ENCODE peak calls at places on chromosomes 13 and 19, in four cellular contexts. Z is K562, D is HCT116, V is HepG2. O is an unnamed sample.

GRCh38 chr19:42254083-42254849 is 662 bp downstream of the ERF start:
- DNase-seq in V (peak), Z (peak), D (no peak), O (no peak)

GRCh38 chr13:108402850-108403249 is 133.3 kb downstream of the TNFSF13B start:
- DNase-seq in Z (no peak), D (no peak), V (no peak), O (no peak)

GRCh38 chr13:75486146-75486545 is 4.2 kb upstream of the TBC1D4 start:
- DNase-seq in D (no peak), Z (peak), V (peak), O (no peak)

GRCh38 chr13:97058896-97059295 is 64.6 kb upstream of the OXGR1 start:
- DNase-seq in Z (no peak), D (no peak), V (no peak), O (no peak)

GRCh38 chr19:7862413-7862951 is 11.7 kb downstream of the PRR36 start:
- DNase-seq in Z (peak), D (peak), V (no peak), O (no peak)

GRCh38 chr19:15107056-15108010 is at the start of gene SYDE1:
- DNase-seq in Z (no peak), D (no peak), V (peak), O (no peak)

GRCh38 chr19:33399745-33400681 is 26.5 kb downstream of the CEBPG start:
- DNase-seq in V (no peak), Z (no peak), D (no peak), O (no peak)

GRCh38 chr19:38057954-38058690 is 151.1 kb downstream of the SIPA1L3 start:
- DNase-seq in D (no peak), V (peak), Z (no peak), O (no peak)

GRCh38 chr13:96551540-96551939 is 442.7 kb downstream of the OXGR1 start:
- DNase-seq in V (no peak), Z (no peak), D (no peak), O (no peak)

GRCh38 chr19:29587518-29587986 is 18.5 kb upstream of the POP4 start:
- DNase-seq in D (no peak), V (no peak), Z (no peak), O (no peak)

GRCh38 chr19:343451-343931 is 1.1 kb downstream of the MIER2 start:
- DNase-seq in V (no peak), Z (peak), D (no peak), O (no peak)

GRCh38 chr13:106532111-106532929 is 3.1 kb downstream of the EFNB2 start:
- DNase-seq in V (no peak), D (no peak), Z (no peak), O (no peak)

GRCh38 chr19:40609561-40610395 is 8.6 kb downstream of the LTBP4 start:
- DNase-seq in D (peak), Z (peak), V (peak), O (no peak)

GRCh38 chr19:8095354-8095886 is 42.9 kb downstream of the CCL25 start:
- DNase-seq in D (no peak), V (no peak), Z (no peak), O (no peak)

GRCh38 chr19:8552810-8553209 is 24.4 kb downstream of the MYO1F start:
- DNase-seq in D (peak), Z (peak), V (peak), O (no peak)

GRCh38 chr13:44188257-44188656 is 185.4 kb upstream of the SERP2 start:
- DNase-seq in Z (peak), V (no peak), D (peak), O (no peak)

GRCh38 chr19:14526423-14526822 is 3.0 kb upstream of the TECR start:
- DNase-seq in V (no peak), D (no peak), Z (no peak), O (no peak)

GRCh38 chr19:55319786-55320185 is 5.4 kb downstream of the TMEM150B start:
- DNase-seq in D (no peak), Z (peak), V (no peak), O (no peak)

GRCh38 chr19:45905016-45905415 is 2.6 kb upstream of the MYPOP start:
- DNase-seq in D (no peak), Z (no peak), V (no peak), O (no peak)

GRCh38 chr19:18128805-18129204 is 24.2 kb upstream of the PIK3R2 start:
- DNase-seq in V (no peak), Z (no peak), D (no peak), O (no peak)

GRCh38 chr13:66367356-66367755 is 862.8 kb downstream of the PCDH9 start:
- DNase-seq in D (no peak), V (no peak), Z (no peak), O (no peak)

GRCh38 chr13:110361365-110361911 is 54.4 kb downstream of the COL4A2 start:
- DNase-seq in D (no peak), V (no peak), Z (no peak), O (no peak)

GRCh38 chr19:16325671-16326400 is 1.2 kb downstream of the KLF2 start:
- DNase-seq in V (no peak), D (no peak), Z (no peak), O (no peak)

GRCh38 chr13:112842343-112842856 is 126.6 kb upstream of the MCF2L start:
- DNase-seq in V (no peak), D (no peak), Z (no peak), O (no peak)

GRCh38 chr19:1264801-1265610 is 4.1 kb upstream of the CIRBP start:
- DNase-seq in D (no peak), V (peak), Z (peak), O (no peak)

GRCh38 chr13:112931028-112931934 is 37.7 kb upstream of the MCF2L start:
- DNase-seq in V (peak), Z (peak), D (peak), O (no peak)

GRCh38 chr13:50227356-50227755 is 212.1 kb downstream of the KCNRG start:
- DNase-seq in V (no peak), Z (no peak), D (no peak), O (no peak)

GRCh38 chr13:26660185-26660584 is 100.4 kb downstream of the GPR12 start:
- DNase-seq in V (no peak), D (no peak), Z (no peak), O (no peak)

GRCh38 chr13:26663801-26664200 is 96.8 kb downstream of the GPR12 start:
- DNase-seq in Z (no peak), V (no peak), D (no peak), O (no peak)

GRCh38 chr13:26660761-26661160 is 99.8 kb downstream of the GPR12 start:
- DNase-seq in V (no peak), D (no peak), Z (no peak), O (no peak)

GRCh38 chr13:26664286-26664685 is 96.3 kb downstream of the GPR12 start:
- DNase-seq in Z (no peak), V (no peak), D (no peak), O (no peak)

DNA sequence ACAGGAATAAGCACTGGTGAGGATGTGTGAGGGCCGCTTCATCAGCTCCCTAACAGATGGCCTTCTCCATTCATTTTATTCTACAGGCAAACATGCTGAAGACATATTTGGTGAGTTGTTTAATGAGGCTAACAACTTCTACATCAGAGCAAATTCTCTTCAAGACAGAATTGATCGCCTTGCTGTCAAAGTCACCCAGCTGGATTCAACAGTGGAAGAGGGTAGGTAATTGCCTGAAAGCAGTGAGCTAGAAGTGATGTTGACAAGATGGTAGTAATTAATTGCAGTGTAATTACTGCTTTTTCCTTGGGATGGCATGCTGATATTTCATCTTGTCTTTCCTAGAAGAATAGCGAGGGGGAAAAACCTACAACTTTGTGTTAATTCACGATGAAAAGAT is 95.6 kb downstream of the GPR12 start:
- DNase-seq in V (no peak), Z (no peak), D (no peak), O (no peak)
- TF ChIP-seq TCF7L2 in V (no peak), Z (no peak), D (no peak), O (no peak)

DNA sequence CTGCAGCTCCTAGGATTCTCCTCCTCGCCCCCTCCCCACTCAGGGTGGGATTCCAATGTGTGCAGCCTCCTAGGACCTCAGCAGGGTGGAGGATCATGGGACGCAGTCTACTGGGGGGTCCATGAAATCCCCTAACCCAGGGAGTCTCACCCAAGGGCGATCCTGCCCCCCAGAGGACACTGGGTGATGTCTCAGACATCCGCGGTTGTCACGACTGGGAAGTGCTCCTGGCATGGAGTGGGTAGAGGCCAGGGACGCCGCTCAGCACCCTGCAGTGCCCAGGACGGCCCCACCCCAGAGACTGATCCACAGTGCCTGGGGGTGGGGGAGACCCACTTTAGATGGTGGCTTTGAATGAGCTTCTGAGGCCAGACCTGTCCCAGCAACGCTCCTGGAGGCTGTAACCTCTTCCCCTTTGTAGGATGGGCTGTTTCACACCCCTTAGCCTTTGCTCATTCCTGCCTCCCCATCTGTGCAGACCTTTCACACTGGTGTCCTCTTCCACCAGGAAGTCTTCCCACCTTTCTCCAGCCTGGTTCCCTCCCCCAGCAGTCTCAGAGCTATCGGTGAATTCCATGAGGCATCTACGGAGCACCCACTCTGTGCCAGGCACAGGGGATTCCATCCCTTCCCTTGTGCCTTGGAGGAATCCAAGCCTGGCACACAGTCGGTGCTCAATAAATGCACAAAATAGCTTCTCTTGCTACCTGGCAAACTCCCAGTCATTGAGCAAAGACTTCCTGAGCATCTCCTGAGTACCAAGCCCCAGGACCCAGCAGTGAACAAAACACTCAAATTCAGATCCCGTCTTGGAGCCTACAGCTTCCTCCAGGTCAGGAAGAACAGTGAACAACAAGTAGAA is 10.5 kb downstream of the SMIM24 start:
- DNase-seq in D (no peak), Z (no peak), V (no peak), O (no peak)
- TF ChIP-seq CTCF in D (no peak), Z (no peak), V (peak), O (no peak)

GRCh38 chr19:2774083-2774679 is 8.9 kb downstream of the SGTA start:
- DNase-seq in Z (no peak), D (no peak), V (no peak), O (no peak)
- TF ChIP-seq TCF7L2 in Z (no peak), D (no peak), V (no peak), O (no peak)

DNA sequence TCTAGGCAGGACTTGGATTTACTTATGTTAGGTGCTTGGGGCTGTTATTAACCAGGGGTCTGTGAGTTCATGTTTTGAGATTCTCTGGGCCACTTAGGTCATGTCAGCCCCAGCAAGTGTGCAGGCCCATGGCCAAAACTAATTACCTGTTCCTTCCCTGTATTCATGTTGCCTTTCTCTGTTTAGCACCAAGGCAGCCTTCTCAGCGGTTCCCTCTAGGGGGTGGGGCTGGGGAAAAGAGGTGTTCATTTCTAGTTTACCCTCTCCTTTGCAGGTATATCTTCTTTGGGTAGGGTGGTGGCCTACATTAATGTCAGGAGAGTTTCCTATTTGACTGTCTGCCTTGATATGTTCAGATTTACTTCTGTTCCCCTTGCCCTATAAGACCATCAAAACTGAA is 61.7 kb downstream of the PDS5B start:
- DNase-seq in Z (no peak), V (no peak), D (no peak), O (no peak)
- TF ChIP-seq CTCF in Z (no peak), V (no peak), D (no peak), O (peak)

DNA sequence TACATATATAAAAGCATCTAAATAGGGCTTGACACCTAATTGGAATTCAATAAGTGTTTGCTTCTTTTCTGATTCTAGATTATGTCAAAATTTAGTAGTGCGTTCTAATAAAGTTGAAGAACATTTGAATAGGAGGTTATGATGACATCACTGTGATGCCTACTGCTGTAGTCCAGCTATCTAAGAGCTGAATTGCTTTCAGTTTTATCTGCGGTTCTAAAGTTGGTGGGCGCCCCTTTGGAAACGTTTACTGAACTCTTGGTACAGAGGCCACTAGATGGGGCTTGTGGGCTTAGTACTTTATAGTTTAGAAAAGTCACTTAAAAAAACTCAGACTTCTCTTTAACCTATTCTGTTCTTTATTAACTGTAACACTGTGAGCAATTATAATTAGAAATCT is 776.9 kb downstream of the GPC5 start:
- DNase-seq in D (no peak), Z (peak), V (peak), O (no peak)
- TF ChIP-seq TCF7L2 in D (no peak), Z (no peak), V (no peak), O (no peak)

GRCh38 chr19:47321582-47321981 is 10.4 kb upstream of the C5AR2 start:
- DNase-seq in Z (no peak), D (no peak), V (no peak), O (no peak)

GRCh38 chr19:47319923-47320871 is 10.5 kb downstream of the C5AR1 start:
- DNase-seq in D (no peak), Z (no peak), V (no peak), O (no peak)

GRCh38 chr19:47324502-47324901 is 7.5 kb upstream of the C5AR2 start:
- DNase-seq in V (no peak), Z (no peak), D (no peak), O (no peak)

GRCh38 chr19:47322048-47322447 is 9.9 kb upstream of the C5AR2 start:
- DNase-seq in Z (no peak), V (no peak), D (no peak), O (no peak)

DNA sequence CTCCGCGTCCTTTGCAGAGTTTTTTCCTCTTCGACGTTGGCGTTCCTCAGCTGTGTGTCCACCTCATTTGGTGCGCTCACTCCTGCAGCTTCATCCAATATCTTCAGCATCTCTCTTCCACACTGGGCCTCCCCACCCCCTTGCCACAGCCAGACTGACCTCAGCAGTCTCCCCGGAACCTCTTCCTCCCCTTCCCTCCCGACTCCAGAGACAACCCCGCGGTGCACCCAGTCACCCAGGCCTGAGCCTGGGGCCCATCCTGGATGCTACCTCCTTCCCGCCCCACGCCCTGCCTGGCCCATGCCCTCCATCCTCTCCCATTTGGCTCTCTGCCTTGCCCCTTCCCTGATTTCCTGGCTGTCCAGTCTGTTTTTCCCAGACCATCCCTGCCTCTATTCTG is 8.1 kb upstream of the C5AR2 start:
- DNase-seq in Z (no peak), D (no peak), V (no peak), O (no peak)
- TF ChIP-seq CTCF in Z (no peak), D (no peak), V (no peak), O (no peak)

DNA sequence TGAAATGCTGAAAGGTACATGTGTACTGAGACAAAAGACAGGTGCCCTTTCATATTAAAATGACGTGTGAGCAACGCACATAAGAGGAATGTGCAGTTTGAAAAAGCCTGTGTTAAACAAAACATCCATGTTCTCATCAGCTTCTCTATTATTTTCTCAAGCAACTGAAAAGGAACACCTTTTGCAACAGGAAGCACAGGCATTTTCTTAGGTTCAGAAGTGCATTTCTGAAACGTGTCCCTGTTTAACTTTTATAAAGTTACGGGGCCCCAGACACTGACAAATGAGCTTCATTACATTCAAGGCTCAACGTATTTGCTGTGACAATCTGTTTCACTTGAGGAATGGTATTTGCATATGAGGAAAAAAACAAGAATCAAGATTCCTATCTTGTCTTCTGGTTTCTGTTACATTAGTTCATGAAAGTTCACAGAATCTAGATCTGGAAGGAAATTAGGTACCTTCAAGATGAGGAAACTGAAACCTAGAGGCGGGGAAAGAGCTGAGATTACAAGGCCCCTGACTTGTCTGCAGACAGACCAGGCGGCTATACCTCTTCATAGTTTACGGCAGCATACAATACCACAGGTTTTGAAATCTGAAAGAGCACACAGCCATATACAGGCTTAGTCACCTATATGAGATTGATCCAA is 431.7 kb downstream of the KLF12 start:
- DNase-seq in Z (no peak), D (no peak), V (no peak), O (no peak)
- TF ChIP-seq TCF7L2 in Z (no peak), D (no peak), V (no peak), O (no peak)

GRCh38 chr13:26133851-26134250 is 82.0 kb upstream of the SHISA2 start:
- DNase-seq in V (no peak), D (no peak), Z (no peak), O (no peak)
- TF ChIP-seq CTCF in V (no peak), D (no peak), Z (no peak), O (no peak)

GRCh38 chr19:47035127-47035494 is 13.3 kb downstream of the TMEM160 start:
- DNase-seq in Z (peak), D (no peak), V (no peak), O (no peak)
- TF ChIP-seq TCF7L2 in Z (no peak), D (no peak), V (no peak), O (no peak)

GRCh38 chr19:31314849-31315620 is 34.2 kb downstream of the TSHZ3 start:
- DNase-seq in Z (no peak), V (no peak), D (no peak), O (no peak)
- TF ChIP-seq CTCF in Z (no peak), V (no peak), D (no peak), O (no peak)

O was measured in Panc1.